ENCODE peak calls at places on chromosome 18, in eight cellular contexts. One of them, this sample, is unnamed. For H3K9me2, the result is how much of the 10 kb centered on the place peaks cover.

GRCh38 chr18:77068321-77068841 is 64.2 kb downstream of the MBP start:
- DNase-seq in OCI-LY7: no peak
- DNase-seq in GM23338: no peak
- DNase-seq in SK-N-SH: no peak
- DNase-seq in hepatocyte: no peak
- DNase-seq in GM23248: peak
- DNase-seq in HCT116: no peak
- DNase-seq in PC-9: no peak
- DNase-seq in this sample: no peak

GRCh38 chr18:58302811-58303210 is 258.8 kb downstream of the NEDD4L start:
- DNase-seq in OCI-LY7: no peak
- DNase-seq in GM23338: no peak
- DNase-seq in SK-N-SH: no peak
- DNase-seq in hepatocyte: no peak
- DNase-seq in GM23248: no peak
- DNase-seq in HCT116: no peak
- DNase-seq in PC-9: no peak
- DNase-seq in this sample: no peak

GRCh38 chr18:56770873-56771272 is 119.7 kb downstream of the WDR7 start:
- DNase-seq in OCI-LY7: no peak
- DNase-seq in GM23338: no peak
- DNase-seq in SK-N-SH: no peak
- DNase-seq in hepatocyte: no peak
- DNase-seq in GM23248: peak
- DNase-seq in HCT116: no peak
- DNase-seq in PC-9: no peak
- DNase-seq in this sample: no peak

GRCh38 chr18:11548940-11549551 is 60.4 kb upstream of the SLC35G4 start:
- DNase-seq in OCI-LY7: no peak
- DNase-seq in GM23338: no peak
- DNase-seq in SK-N-SH: no peak
- DNase-seq in hepatocyte: no peak
- DNase-seq in GM23248: no peak
- DNase-seq in HCT116: no peak
- DNase-seq in PC-9: no peak
- DNase-seq in this sample: no peak

GRCh38 chr18:59779979-59780378 is 82.8 kb upstream of the CCBE1 start:
- DNase-seq in OCI-LY7: no peak
- DNase-seq in GM23338: no peak
- DNase-seq in SK-N-SH: no peak
- DNase-seq in hepatocyte: peak
- DNase-seq in GM23248: peak
- DNase-seq in HCT116: no peak
- DNase-seq in PC-9: peak
- DNase-seq in this sample: no peak

GRCh38 chr18:55588001-55588875 is at the start of gene TCF4:
- DNase-seq in OCI-LY7: peak
- DNase-seq in GM23338: peak
- DNase-seq in SK-N-SH: peak
- DNase-seq in hepatocyte: peak
- DNase-seq in GM23248: peak
- DNase-seq in HCT116: no peak
- DNase-seq in PC-9: peak
- DNase-seq in this sample: peak

GRCh38 chr18:3217930-3218647 is 1.7 kb downstream of the MYOM1 start:
- DNase-seq in OCI-LY7: no peak
- DNase-seq in GM23338: peak
- DNase-seq in SK-N-SH: no peak
- DNase-seq in hepatocyte: peak
- DNase-seq in GM23248: peak
- DNase-seq in HCT116: no peak
- DNase-seq in PC-9: peak
- DNase-seq in this sample: no peak

GRCh38 chr18:57801379-57802165 is 1.5 kb downstream of the ATP8B1 start:
- DNase-seq in OCI-LY7: no peak
- DNase-seq in GM23338: peak
- DNase-seq in SK-N-SH: peak
- DNase-seq in hepatocyte: peak
- DNase-seq in GM23248: peak
- DNase-seq in HCT116: no peak
- DNase-seq in PC-9: no peak
- DNase-seq in this sample: no peak

GRCh38 chr18:71673498-71673897 is 870.6 kb downstream of the CBLN2 start:
- DNase-seq in OCI-LY7: no peak
- DNase-seq in GM23338: no peak
- DNase-seq in SK-N-SH: no peak
- DNase-seq in hepatocyte: no peak
- DNase-seq in GM23248: no peak
- DNase-seq in HCT116: no peak
- DNase-seq in PC-9: no peak
- DNase-seq in this sample: no peak

GRCh38 chr18:3720818-3721545 is 271.0 kb downstream of the TGIF1 start:
- DNase-seq in OCI-LY7: peak
- DNase-seq in GM23338: no peak
- DNase-seq in SK-N-SH: no peak
- DNase-seq in hepatocyte: peak
- DNase-seq in GM23248: no peak
- DNase-seq in HCT116: no peak
- DNase-seq in PC-9: no peak
- DNase-seq in this sample: no peak

GRCh38 chr18:11658019-11658418 is 31.0 kb upstream of the GNAL start:
- DNase-seq in OCI-LY7: no peak
- DNase-seq in GM23338: no peak
- DNase-seq in SK-N-SH: no peak
- DNase-seq in hepatocyte: no peak
- DNase-seq in GM23248: no peak
- DNase-seq in HCT116: no peak
- DNase-seq in PC-9: no peak
- DNase-seq in this sample: no peak

GRCh38 chr18:55069497-55069896 is 110.2 kb upstream of the CCDC68 start:
- DNase-seq in OCI-LY7: no peak
- DNase-seq in GM23338: no peak
- DNase-seq in SK-N-SH: no peak
- DNase-seq in hepatocyte: no peak
- DNase-seq in GM23248: no peak
- DNase-seq in HCT116: no peak
- DNase-seq in PC-9: no peak
- DNase-seq in this sample: no peak

GRCh38 chr18:12009581-12010140 is 28.4 kb downstream of the IMPA2 start:
- DNase-seq in OCI-LY7: no peak
- DNase-seq in GM23338: no peak
- DNase-seq in SK-N-SH: no peak
- DNase-seq in hepatocyte: no peak
- DNase-seq in GM23248: no peak
- DNase-seq in HCT116: no peak
- DNase-seq in PC-9: no peak
- DNase-seq in this sample: no peak

GRCh38 chr18:46660955-46661749 is 4.1 kb upstream of the LOXHD1 start:
- DNase-seq in OCI-LY7: no peak
- DNase-seq in GM23338: peak
- DNase-seq in SK-N-SH: peak
- DNase-seq in hepatocyte: peak
- DNase-seq in GM23248: peak
- DNase-seq in HCT116: no peak
- DNase-seq in PC-9: no peak
- DNase-seq in this sample: no peak

GRCh38 chr18:59846814-59847490 is 52.8 kb upstream of the PMAIP1 start:
- DNase-seq in OCI-LY7: no peak
- DNase-seq in GM23338: peak
- DNase-seq in SK-N-SH: no peak
- DNase-seq in hepatocyte: peak
- DNase-seq in GM23248: peak
- DNase-seq in HCT116: no peak
- DNase-seq in PC-9: peak
- DNase-seq in this sample: peak

GRCh38 chr18:55089595-55089994 is 130.3 kb upstream of the CCDC68 start:
- DNase-seq in OCI-LY7: no peak
- DNase-seq in GM23338: no peak
- DNase-seq in SK-N-SH: no peak
- DNase-seq in hepatocyte: no peak
- DNase-seq in GM23248: no peak
- DNase-seq in HCT116: no peak
- DNase-seq in PC-9: no peak
- DNase-seq in this sample: no peak

GRCh38 chr18:25038261-25038660 is 313.7 kb downstream of the ZNF521 start:
- DNase-seq in OCI-LY7: no peak
- DNase-seq in GM23338: no peak
- DNase-seq in SK-N-SH: no peak
- DNase-seq in hepatocyte: no peak
- DNase-seq in GM23248: no peak
- DNase-seq in HCT116: no peak
- DNase-seq in PC-9: no peak
- DNase-seq in this sample: no peak

GRCh38 chr18:79945118-79946042 is 6.1 kb downstream of the SLC66A2 start:
- DNase-seq in OCI-LY7: no peak
- DNase-seq in GM23338: no peak
- DNase-seq in SK-N-SH: no peak
- DNase-seq in hepatocyte: no peak
- DNase-seq in GM23248: no peak
- DNase-seq in HCT116: no peak
- DNase-seq in PC-9: no peak
- DNase-seq in this sample: no peak
- H3K9me2 ChIP-seq in OCI-LY7: under half
- H3K9me2 ChIP-seq in GM23338: under half
- H3K9me2 ChIP-seq in SK-N-SH: under half
- H3K9me2 ChIP-seq in hepatocyte: under half
- H3K9me2 ChIP-seq in GM23248: under half
- H3K9me2 ChIP-seq in HCT116: under half
- H3K9me2 ChIP-seq in PC-9: under half
- H3K9me2 ChIP-seq in this sample: under half

DNA sequence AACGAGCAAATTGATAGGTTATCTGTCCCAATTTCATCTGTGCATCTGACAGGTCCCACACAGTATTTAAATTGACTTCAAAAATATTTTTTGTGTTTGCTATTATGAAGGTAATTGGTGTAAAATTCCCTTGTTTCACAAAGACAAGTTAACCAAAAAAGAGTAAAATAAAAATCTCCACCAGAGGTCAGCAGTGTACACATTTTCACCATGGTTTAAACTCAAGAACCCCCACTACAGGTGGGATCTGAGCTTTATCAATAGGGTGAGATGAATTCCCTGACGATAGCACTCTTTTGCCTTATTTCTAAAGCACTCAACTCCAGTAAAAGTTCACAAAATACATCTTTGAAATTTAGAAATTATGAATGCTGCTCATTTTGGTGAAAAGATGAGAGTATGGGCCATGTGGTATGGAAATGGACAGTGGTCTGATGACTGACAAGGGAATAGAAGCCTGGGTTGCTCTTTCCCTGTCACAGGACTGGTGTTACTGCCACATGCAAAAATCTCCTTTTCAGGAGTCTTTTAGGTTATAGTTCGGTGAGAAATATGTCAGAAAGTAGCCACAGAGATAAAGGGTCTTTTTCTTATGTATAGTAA is 68.0 kb downstream of the SERPINB8 start:
- DNase-seq in OCI-LY7: peak
- DNase-seq in GM23338: peak
- DNase-seq in SK-N-SH: peak
- DNase-seq in hepatocyte: peak
- DNase-seq in GM23248: peak
- DNase-seq in HCT116: peak
- DNase-seq in PC-9: no peak
- DNase-seq in this sample: peak
- H3K4me3 ChIP-seq in OCI-LY7: no peak
- H3K4me3 ChIP-seq in GM23338: no peak
- H3K4me3 ChIP-seq in SK-N-SH: peak
- H3K4me3 ChIP-seq in hepatocyte: no peak
- H3K4me3 ChIP-seq in GM23248: no peak
- H3K4me3 ChIP-seq in HCT116: no peak
- H3K4me3 ChIP-seq in PC-9: no peak
- H3K4me3 ChIP-seq in this sample: no peak

GRCh38 chr18:23194150-23194968 is 59.1 kb downstream of the CABLES1 start:
- DNase-seq in OCI-LY7: no peak
- DNase-seq in GM23338: no peak
- DNase-seq in SK-N-SH: no peak
- DNase-seq in hepatocyte: no peak
- DNase-seq in GM23248: peak
- DNase-seq in HCT116: no peak
- DNase-seq in PC-9: no peak
- DNase-seq in this sample: peak
- H3K9me2 ChIP-seq in OCI-LY7: under half
- H3K9me2 ChIP-seq in GM23338: under half
- H3K9me2 ChIP-seq in SK-N-SH: under half
- H3K9me2 ChIP-seq in hepatocyte: under half
- H3K9me2 ChIP-seq in GM23248: under half
- H3K9me2 ChIP-seq in HCT116: under half
- H3K9me2 ChIP-seq in PC-9: under half
- H3K9me2 ChIP-seq in this sample: under half

GRCh38 chr18:63142502-63143045 is 177.0 kb downstream of the BCL2 start:
- DNase-seq in OCI-LY7: no peak
- DNase-seq in GM23338: no peak
- DNase-seq in SK-N-SH: peak
- DNase-seq in hepatocyte: no peak
- DNase-seq in GM23248: no peak
- DNase-seq in HCT116: no peak
- DNase-seq in PC-9: no peak
- DNase-seq in this sample: no peak

GRCh38 chr18:63143246-63143847 is 176.2 kb downstream of the BCL2 start:
- DNase-seq in OCI-LY7: no peak
- DNase-seq in GM23338: no peak
- DNase-seq in SK-N-SH: peak
- DNase-seq in hepatocyte: no peak
- DNase-seq in GM23248: no peak
- DNase-seq in HCT116: no peak
- DNase-seq in PC-9: no peak
- DNase-seq in this sample: no peak

GRCh38 chr18:63141777-63142176 is 177.8 kb downstream of the BCL2 start:
- DNase-seq in OCI-LY7: peak
- DNase-seq in GM23338: no peak
- DNase-seq in SK-N-SH: peak
- DNase-seq in hepatocyte: no peak
- DNase-seq in GM23248: no peak
- DNase-seq in HCT116: no peak
- DNase-seq in PC-9: no peak
- DNase-seq in this sample: peak

GRCh38 chr18:63140038-63140450 is 179.5 kb downstream of the BCL2 start:
- DNase-seq in OCI-LY7: no peak
- DNase-seq in GM23338: no peak
- DNase-seq in SK-N-SH: no peak
- DNase-seq in hepatocyte: no peak
- DNase-seq in GM23248: no peak
- DNase-seq in HCT116: no peak
- DNase-seq in PC-9: no peak
- DNase-seq in this sample: no peak

DNA sequence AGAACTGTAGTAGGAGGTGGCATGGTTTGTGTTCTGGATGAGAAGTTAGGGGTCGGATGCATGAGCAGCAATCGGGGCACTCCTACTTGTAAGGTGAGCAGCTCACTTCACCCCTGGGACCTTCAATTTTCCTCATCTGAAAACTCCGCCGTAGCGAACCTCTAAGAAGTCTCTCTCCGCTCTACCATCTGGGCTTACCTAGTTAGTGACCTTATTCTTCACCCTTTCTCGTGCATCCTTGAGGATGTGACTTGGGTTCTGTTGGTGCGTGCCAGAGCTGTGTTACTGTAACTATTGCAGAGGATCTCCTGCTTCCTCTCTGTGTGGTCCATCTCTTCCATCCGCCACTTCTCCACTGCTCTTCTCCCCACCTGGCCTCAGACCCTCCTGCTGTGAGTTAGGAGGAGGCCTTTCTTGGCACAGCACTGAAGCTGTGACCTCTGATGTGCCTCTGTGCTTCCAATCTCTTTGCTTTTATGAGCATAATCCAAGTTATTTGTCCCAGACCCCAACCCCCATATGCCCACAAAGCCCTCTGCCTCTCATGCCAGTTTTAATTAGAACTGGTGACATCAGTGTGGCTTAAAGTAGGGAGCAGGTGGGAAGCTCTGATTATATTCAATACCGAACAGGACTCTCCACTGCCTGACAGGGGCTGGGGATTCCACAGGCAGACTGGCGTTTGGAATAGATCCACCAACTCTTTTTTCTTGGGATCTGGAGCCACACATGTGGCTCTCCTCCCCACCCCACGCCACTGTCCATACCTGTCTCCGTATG is 178.4 kb downstream of the BCL2 start:
- DNase-seq in OCI-LY7: no peak
- DNase-seq in GM23338: no peak
- DNase-seq in SK-N-SH: no peak
- DNase-seq in hepatocyte: no peak
- DNase-seq in GM23248: no peak
- DNase-seq in HCT116: no peak
- DNase-seq in PC-9: no peak
- DNase-seq in this sample: no peak
- H3K4me3 ChIP-seq in OCI-LY7: peak
- H3K4me3 ChIP-seq in GM23338: no peak
- H3K4me3 ChIP-seq in SK-N-SH: no peak
- H3K4me3 ChIP-seq in hepatocyte: no peak
- H3K4me3 ChIP-seq in GM23248: no peak
- H3K4me3 ChIP-seq in HCT116: no peak
- H3K4me3 ChIP-seq in PC-9: no peak
- H3K4me3 ChIP-seq in this sample: no peak

This sample was measured in MM.1S.